ENCODE peak calls at places on chromosomes 2 and 18, in five cellular contexts. F is RWPE1, O is cardiac muscle cell, Q is aorta, Y is upper lobe of right lung. X is an unnamed sample.

GRCh38 chr2:152580722-152581121 is 136.5 kb downstream of the PRPF40A start:
- DNase-seq in F (no peak), O (no peak), Q (no peak), Y (no peak), X (no peak)

GRCh38 chr2:182372661-182373060 is 54.2 kb downstream of the PDE1A start:
- DNase-seq in F (peak), O (no peak), Q (no peak), Y (no peak), X (peak)

GRCh38 chr18:26628017-26628416 is 79.7 kb upstream of the KCTD1 start:
- DNase-seq in F (no peak), O (no peak), Q (no peak), Y (no peak), X (no peak)

GRCh38 chr2:231325826-231326225 is 69.7 kb upstream of the B3GNT7 start:
- DNase-seq in F (no peak), O (no peak), Q (no peak), Y (no peak), X (no peak)

GRCh38 chr2:182763311-182763912 is 47.4 kb downstream of the DNAJC10 start:
- DNase-seq in F (peak), O (peak), Q (no peak), Y (no peak), X (no peak)

GRCh38 chr2:212926948-212927347 is 224.5 kb downstream of the IKZF2 start:
- DNase-seq in F (no peak), O (no peak), Q (peak), Y (no peak), X (no peak)

GRCh38 chr18:6170604-6171003 is 244.1 kb downstream of the L3MBTL4 start:
- DNase-seq in F (no peak), O (no peak), Q (no peak), Y (no peak), X (no peak)

GRCh38 chr2:199439094-199439493 is 18.6 kb downstream of the SATB2 start:
- DNase-seq in F (no peak), O (no peak), Q (no peak), Y (no peak), X (no peak)

GRCh38 chr2:58484629-58485028 is 243.5 kb upstream of the FANCL start:
- DNase-seq in F (no peak), O (no peak), Q (no peak), Y (no peak), X (no peak)

GRCh38 chr2:85988210-85988913 is 99.6 kb upstream of the ST3GAL5 start:
- DNase-seq in F (no peak), O (no peak), Q (no peak), Y (no peak), X (no peak)

GRCh38 chr18:34158881-34159690 is 65.6 kb downstream of the NOL4 start:
- DNase-seq in F (no peak), O (peak), Q (peak), Y (peak), X (no peak)

GRCh38 chr2:4139711-4140110 is 436.3 kb downstream of the DCDC2C start:
- DNase-seq in F (no peak), O (no peak), Q (no peak), Y (no peak), X (no peak)

GRCh38 chr2:3207091-3207491 is 170.5 kb downstream of the EIPR1 start:
- DNase-seq in F (no peak), O (no peak), Q (no peak), Y (no peak), X (no peak)

GRCh38 chr2:12120281-12121150 is 374.1 kb downstream of the LPIN1 start:
- DNase-seq in F (no peak), O (no peak), Q (no peak), Y (no peak), X (no peak)

GRCh38 chr2:237704476-237705224 is 77.3 kb downstream of the LRRFIP1 start:
- DNase-seq in F (peak), O (no peak), Q (no peak), Y (no peak), X (no peak)

GRCh38 chr2:233563663-233564430 is 2.7 kb downstream of the USP40 start:
- DNase-seq in F (no peak), O (no peak), Q (no peak), Y (no peak), X (no peak)

GRCh38 chr2:238092486-238093035 is 7.6 kb upstream of the ESPNL start:
- DNase-seq in F (no peak), O (no peak), Q (no peak), Y (no peak), X (no peak)

DNA sequence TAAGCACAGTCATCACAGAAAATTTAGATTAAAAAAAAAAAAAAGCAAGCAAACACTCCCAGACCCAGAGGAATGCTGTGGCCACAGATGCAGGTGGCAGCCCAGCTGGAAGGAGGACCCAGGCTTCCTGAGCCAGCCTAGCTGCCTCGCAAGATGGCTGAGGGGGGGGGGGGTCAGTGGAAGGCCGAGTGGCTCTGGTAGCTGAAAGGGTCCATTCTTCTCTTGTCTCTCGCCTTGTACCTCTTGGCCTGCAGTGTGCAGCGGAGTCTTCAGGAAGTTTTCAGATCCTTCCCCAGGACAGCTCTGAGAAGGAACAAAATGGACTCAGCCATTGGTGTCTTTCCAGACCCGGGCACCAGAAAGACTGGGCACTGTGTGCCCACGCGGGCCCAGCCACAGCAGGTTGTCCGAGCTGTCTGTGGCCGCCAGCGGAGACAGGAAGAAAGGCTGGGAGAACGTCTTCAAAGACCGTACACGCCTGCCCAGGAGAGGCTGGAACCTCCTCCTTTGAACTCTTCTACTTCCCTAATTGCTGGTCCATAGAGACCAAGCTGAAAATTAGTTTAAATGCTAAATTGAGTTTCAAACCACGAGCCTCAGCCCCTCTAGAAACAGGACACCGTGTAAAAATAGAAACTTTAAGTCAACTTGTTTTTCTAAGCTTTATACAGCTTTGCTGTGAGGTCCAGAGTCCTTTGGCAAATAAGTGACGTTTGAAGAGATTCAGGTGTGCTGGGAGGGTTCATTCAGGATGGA is 21.4 kb downstream of the APCDD1 start:
- DNase-seq in F (no peak), O (no peak), Q (no peak), Y (no peak), X (no peak)
- H3K27ac ChIP-seq in F (peak), O (no peak), Q (no peak), Y (no peak), X (no peak)

DNA sequence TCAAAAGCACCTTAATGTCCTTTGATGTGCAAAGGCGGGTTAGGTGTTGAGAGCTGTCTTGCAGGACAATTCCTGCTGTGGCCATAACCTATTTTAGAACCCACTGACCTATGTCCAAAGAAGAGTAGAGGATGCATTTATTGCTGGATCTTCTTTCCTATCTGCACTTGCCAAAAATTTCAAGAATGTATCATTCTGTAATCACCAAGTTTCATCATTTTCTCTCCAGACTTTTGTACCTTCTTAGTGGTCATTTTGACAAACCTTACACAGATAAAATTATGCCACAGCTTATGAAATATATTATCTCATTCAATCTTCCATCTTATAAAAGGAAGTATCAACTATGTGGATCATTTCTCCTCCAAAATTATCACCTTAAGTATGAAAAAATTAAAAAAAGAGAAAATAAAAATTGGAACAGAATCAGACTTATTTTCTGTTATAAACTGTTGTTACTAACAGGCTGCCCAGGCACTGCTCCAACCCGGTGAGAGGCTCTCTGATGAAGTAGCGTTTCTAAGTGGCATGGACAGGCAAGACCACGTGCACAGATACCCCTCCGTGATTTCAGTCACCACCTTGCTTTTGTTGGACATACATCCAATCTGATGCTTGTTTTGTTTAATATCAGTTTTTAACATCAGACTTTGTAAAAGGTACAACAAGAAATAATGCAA is 559.9 kb upstream of the ID2 start:
- DNase-seq in F (no peak), O (no peak), Q (no peak), Y (no peak), X (no peak)
- H3K27ac ChIP-seq in F (peak), O (no peak), Q (no peak), Y (no peak), X (no peak)

GRCh38 chr2:190499976-190500588 is 34.4 kb downstream of the NEMP2 start:
- DNase-seq in F (no peak), O (no peak), Q (no peak), Y (no peak), X (no peak)
- H3K27ac ChIP-seq in F (no peak), O (no peak), Q (no peak), Y (peak), X (no peak)

GRCh38 chr2:105806994-105807393 is 62.3 kb downstream of the NCK2 start:
- DNase-seq in F (no peak), O (no peak), Q (no peak), Y (no peak), X (no peak)
- H3K27ac ChIP-seq in F (no peak), O (no peak), Q (no peak), Y (no peak), X (no peak)

GRCh38 chr2:197502685-197503084 is 2.5 kb downstream of the HSPE1 start:
- DNase-seq in F (no peak), O (no peak), Q (no peak), Y (no peak), X (no peak)
- H3K27ac ChIP-seq in F (no peak), O (peak), Q (no peak), Y (no peak), X (no peak)